ENCODE peak calls at places on chromosomes 7 and 10, in nine cellular contexts. Y is fibroblast of lung, H is heart right ventricle, S is brain microvascular endothelial cell, T is PC-3, R is body of pancreas, U is thoracic aorta, M is GM23248, Z is neuronal stem cell. W is an unnamed sample.

GRCh38 chr10:20890009-20890408 is 7.1 kb downstream of the NEBL start:
- DNase-seq in Y (peak), H (no peak), S (peak), T (no peak), R (peak), U (no peak), M (no peak), Z (no peak), W (no peak)

GRCh38 chr10:124524991-124525653 is 63.5 kb downstream of the LHPP start:
- DNase-seq in Y (no peak), H (peak), S (no peak), T (peak), R (no peak), U (no peak), M (peak), Z (no peak), W (no peak)

GRCh38 chr7:46315891-46316290 is 394.8 kb upstream of the IGFBP3 start:
- DNase-seq in Y (peak), H (no peak), S (peak), T (peak), R (no peak), U (no peak), M (peak), Z (no peak), W (no peak)

GRCh38 chr10:91194497-91195179 is 25.8 kb upstream of the PCGF5 start:
- DNase-seq in Y (peak), H (no peak), S (peak), T (no peak), R (no peak), U (no peak), M (peak), Z (no peak), W (no peak)

GRCh38 chr10:45000138-45000763 is 472 bp upstream of the ZNF22 start:
- DNase-seq in Y (peak), H (peak), S (peak), T (peak), R (peak), U (no peak), M (peak), Z (no peak), W (no peak)

GRCh38 chr7:141527076-141527475 is 24.1 kb upstream of the AGK start:
- DNase-seq in Y (no peak), H (no peak), S (no peak), T (no peak), R (no peak), U (no peak), M (no peak), Z (no peak), W (no peak)

GRCh38 chr7:83060218-83060617 is 102.5 kb downstream of the PCLO start:
- DNase-seq in Y (no peak), H (no peak), S (no peak), T (no peak), R (peak), U (no peak), M (no peak), Z (no peak), W (no peak)

GRCh38 chr10:70985824-70986336 is 97.5 kb upstream of the PCBD1 start:
- DNase-seq in Y (peak), H (no peak), S (no peak), T (peak), R (no peak), U (no peak), M (no peak), Z (no peak), W (no peak)

GRCh38 chr10:93438796-93439253 is 43.3 kb downstream of the MYOF start:
- DNase-seq in Y (peak), H (no peak), S (peak), T (no peak), R (peak), U (no peak), M (no peak), Z (no peak), W (no peak)

GRCh38 chr7:134480730-134481129 is 21.8 kb upstream of the AKR1B1 start:
- DNase-seq in Y (peak), H (no peak), S (peak), T (peak), R (no peak), U (no peak), M (peak), Z (no peak), W (no peak)

GRCh38 chr7:133854739-133855138 is 272.4 kb upstream of the LRGUK start:
- DNase-seq in Y (peak), H (no peak), S (peak), T (peak), R (no peak), U (no peak), M (peak), Z (no peak), W (no peak)

GRCh38 chr7:26490631-26491624 is 199.3 kb downstream of the SNX10 start:
- DNase-seq in Y (no peak), H (no peak), S (no peak), T (peak), R (no peak), U (no peak), M (no peak), Z (no peak), W (no peak)

GRCh38 chr7:66747385-66748126 is 7.0 kb downstream of the RABGEF1 start:
- DNase-seq in Y (peak), H (no peak), S (no peak), T (no peak), R (no peak), U (no peak), M (peak), Z (no peak), W (no peak)

GRCh38 chr10:17216217-17216900 is 11.7 kb upstream of the VIM start:
- DNase-seq in Y (peak), H (no peak), S (peak), T (peak), R (no peak), U (no peak), M (peak), Z (no peak), W (no peak)

GRCh38 chr7:106792233-106792926 is 72.7 kb upstream of the PIK3CG start:
- DNase-seq in Y (no peak), H (no peak), S (no peak), T (no peak), R (no peak), U (no peak), M (no peak), Z (no peak), W (no peak)

GRCh38 chr10:80583681-80584080 is 46.0 kb downstream of the SH2D4B start:
- DNase-seq in Y (no peak), H (no peak), S (no peak), T (no peak), R (no peak), U (no peak), M (no peak), Z (no peak), W (no peak)

GRCh38 chr10:97321807-97322195 is 2.7 kb downstream of the FRAT1 start:
- DNase-seq in Y (no peak), H (no peak), S (no peak), T (no peak), R (no peak), U (no peak), M (no peak), Z (no peak), W (no peak)

GRCh38 chr10:1043532-1043995 is 5.4 kb downstream of the IDI1 start:
- DNase-seq in Y (no peak), H (no peak), S (no peak), T (no peak), R (no peak), U (no peak), M (no peak), Z (no peak), W (no peak)

GRCh38 chr10:22345301-22346086 is at the start of gene SPAG6:
- DNase-seq in Y (no peak), H (peak), S (no peak), T (no peak), R (peak), U (no peak), M (peak), Z (peak), W (no peak)

GRCh38 chr10:132575320-132576201 is 38.0 kb downstream of the INPP5A start:
- DNase-seq in Y (peak), H (no peak), S (peak), T (peak), R (peak), U (no peak), M (no peak), Z (no peak), W (peak)

GRCh38 chr7:2090526-2091520 is 141.9 kb downstream of the MAD1L1 start:
- DNase-seq in Y (peak), H (no peak), S (no peak), T (no peak), R (no peak), U (no peak), M (no peak), Z (no peak), W (no peak)

GRCh38 chr7:155399577-155399976 is 58.4 kb upstream of the EN2 start:
- DNase-seq in Y (no peak), H (no peak), S (no peak), T (no peak), R (no peak), U (no peak), M (no peak), Z (no peak), W (no peak)

GRCh38 chr10:131248376-131249165 is 63.0 kb downstream of the TCERG1L start:
- DNase-seq in Y (no peak), H (no peak), S (no peak), T (no peak), R (no peak), U (no peak), M (no peak), Z (no peak), W (no peak)

GRCh38 chr10:117860823-117861222 is 185.9 kb downstream of the RAB11FIP2 start:
- DNase-seq in Y (peak), H (no peak), S (peak), T (peak), R (no peak), U (no peak), M (peak), Z (no peak), W (no peak)

GRCh38 chr7:92809397-92810241 is 26.8 kb downstream of the CDK6 start:
- DNase-seq in Y (peak), H (no peak), S (peak), T (peak), R (peak), U (peak), M (peak), Z (no peak), W (peak)

GRCh38 chr7:89002942-89003618 is 207.5 kb upstream of the TEX47 start:
- DNase-seq in Y (no peak), H (no peak), S (no peak), T (no peak), R (no peak), U (no peak), M (peak), Z (no peak), W (no peak)

GRCh38 chr7:2811476-2812118 is 32.5 kb downstream of the GNA12 start:
- DNase-seq in Y (peak), H (peak), S (no peak), T (no peak), R (no peak), U (no peak), M (no peak), Z (no peak), W (no peak)

DNA sequence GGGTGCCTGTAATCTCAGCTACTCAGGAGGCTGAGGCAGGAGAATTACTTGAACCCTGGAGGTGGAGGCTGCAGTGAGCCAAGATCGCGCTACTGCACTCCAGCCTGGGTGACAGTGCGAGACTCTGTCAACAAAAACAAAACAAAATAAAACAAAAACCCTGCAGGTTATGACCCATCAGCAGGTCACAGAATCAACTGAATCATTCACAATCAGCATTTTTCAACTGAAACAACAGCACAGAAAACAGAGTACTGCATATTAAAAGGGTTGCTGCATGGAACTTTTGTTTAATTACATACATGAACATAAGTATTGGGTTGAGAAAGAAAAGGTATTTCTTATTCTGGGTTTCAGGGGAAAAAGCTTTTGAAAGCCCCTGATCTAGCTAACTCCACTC is 77.6 kb downstream of the KCNMA1 start:
- DNase-seq in Y (no peak), H (no peak), S (no peak), T (no peak), R (no peak), U (no peak), M (no peak), Z (no peak), W (no peak)
- H3K27ac ChIP-seq in Y (no peak), H (no peak), S (no peak), T (no peak), R (no peak), U (no peak), M (no peak), Z (no peak), W (no peak)

GRCh38 chr10:79066460-79067240 is 2.1 kb upstream of the ZMIZ1 start:
- DNase-seq in Y (no peak), H (no peak), S (no peak), T (peak), R (no peak), U (no peak), M (peak), Z (no peak), W (no peak)
- H3K27ac ChIP-seq in Y (peak), H (peak), S (no peak), T (peak), R (peak), U (peak), M (peak), Z (peak), W (peak)

DNA sequence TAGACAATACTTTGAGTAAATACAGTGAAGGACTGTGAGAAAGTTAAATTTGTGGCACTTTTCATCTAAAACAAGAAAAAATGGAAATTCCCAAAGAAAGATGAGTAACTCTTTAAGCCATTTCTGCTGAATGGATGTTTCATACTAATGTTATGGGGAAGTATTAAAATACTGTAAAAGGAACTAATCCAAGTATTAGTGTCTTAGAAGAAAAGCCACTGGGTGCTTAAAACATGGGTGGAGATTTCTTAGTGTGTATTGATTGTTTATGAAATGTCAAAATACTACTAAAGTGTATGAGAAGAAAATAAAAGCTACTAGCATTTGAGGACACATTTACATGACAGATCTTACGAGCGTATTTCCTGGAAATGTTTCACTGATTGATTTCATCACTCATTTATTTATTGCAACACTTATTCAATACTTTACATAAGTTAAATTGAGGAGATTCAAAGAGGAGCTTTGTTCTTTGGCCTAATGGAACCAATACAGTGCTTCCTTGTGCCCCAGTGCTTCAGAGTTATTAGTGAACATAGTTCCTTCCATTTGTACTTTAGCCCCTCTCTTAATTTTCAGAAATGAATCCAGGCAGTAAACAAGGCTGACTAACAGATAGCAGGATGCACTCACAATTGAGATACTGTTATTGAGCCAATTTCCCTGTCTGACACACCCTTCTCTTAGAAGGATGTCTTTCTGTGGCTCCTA is 155.5 kb upstream of the AHR start:
- DNase-seq in Y (peak), H (no peak), S (no peak), T (peak), R (no peak), U (no peak), M (peak), Z (no peak), W (no peak)
- H3K27ac ChIP-seq in Y (peak), H (peak), S (peak), T (peak), R (no peak), U (no peak), M (peak), Z (no peak), W (no peak)

GRCh38 chr10:33315891-33316290 is 18.6 kb downstream of the NRP1 start:
- DNase-seq in Y (no peak), H (no peak), S (no peak), T (no peak), R (no peak), U (no peak), M (no peak), Z (no peak), W (no peak)

GRCh38 chr10:33321516-33321915 is 13.0 kb downstream of the NRP1 start:
- DNase-seq in Y (no peak), H (no peak), S (no peak), T (no peak), R (no peak), U (no peak), M (peak), Z (no peak), W (no peak)

GRCh38 chr10:33314788-33315561 is 19.5 kb downstream of the NRP1 start:
- DNase-seq in Y (peak), H (no peak), S (no peak), T (peak), R (no peak), U (no peak), M (no peak), Z (no peak), W (no peak)

GRCh38 chr10:33325929-33326328 is 8.5 kb downstream of the NRP1 start:
- DNase-seq in Y (peak), H (no peak), S (no peak), T (peak), R (no peak), U (no peak), M (no peak), Z (no peak), W (no peak)

DNA sequence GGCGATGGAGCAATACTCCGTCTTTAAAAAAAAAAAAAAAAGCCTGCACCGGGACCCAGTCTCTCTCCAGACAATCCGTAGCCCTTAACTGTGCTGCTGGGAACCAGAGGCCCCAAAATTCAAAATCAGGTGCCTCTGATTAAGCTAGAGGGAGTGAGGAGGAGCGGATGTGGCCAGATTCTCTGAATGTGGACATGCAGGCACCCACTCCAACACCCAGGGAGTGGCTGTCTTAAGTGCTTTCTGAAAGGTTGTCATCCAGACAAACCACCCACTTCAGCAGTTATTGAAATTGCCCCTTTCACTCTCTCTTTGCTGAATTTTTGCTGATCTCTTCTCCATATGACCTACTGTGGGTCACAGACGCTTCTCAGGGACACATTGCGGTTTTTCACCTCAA is 14.2 kb downstream of the NRP1 start:
- DNase-seq in Y (no peak), H (no peak), S (no peak), T (no peak), R (no peak), U (no peak), M (no peak), Z (no peak), W (no peak)
- H3K27ac ChIP-seq in Y (no peak), H (no peak), S (no peak), T (no peak), R (no peak), U (no peak), M (no peak), Z (no peak), W (no peak)

DNA sequence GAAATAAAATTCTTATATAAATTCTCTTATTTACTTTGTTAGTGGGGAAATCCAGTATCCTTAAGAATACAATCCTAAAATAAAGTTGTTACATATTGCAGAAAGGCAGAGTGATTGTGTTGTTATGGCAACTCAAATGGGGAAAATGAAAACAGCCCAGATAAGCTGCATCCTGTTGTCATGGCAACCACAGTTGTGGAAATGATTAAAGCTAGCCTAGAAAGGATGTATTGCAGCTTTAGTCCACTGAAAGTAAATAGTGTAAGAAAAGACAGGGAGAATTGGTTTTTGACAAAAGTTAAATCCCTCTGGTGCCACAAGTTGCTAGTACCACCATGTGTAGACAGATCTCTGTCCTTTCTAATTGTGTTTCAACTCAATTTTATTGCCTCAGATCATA is 43.2 kb downstream of the BTRC start:
- DNase-seq in Y (peak), H (no peak), S (peak), T (no peak), R (no peak), U (peak), M (peak), Z (peak), W (peak)
- H3K27ac ChIP-seq in Y (no peak), H (no peak), S (no peak), T (no peak), R (no peak), U (no peak), M (no peak), Z (no peak), W (no peak)

DNA sequence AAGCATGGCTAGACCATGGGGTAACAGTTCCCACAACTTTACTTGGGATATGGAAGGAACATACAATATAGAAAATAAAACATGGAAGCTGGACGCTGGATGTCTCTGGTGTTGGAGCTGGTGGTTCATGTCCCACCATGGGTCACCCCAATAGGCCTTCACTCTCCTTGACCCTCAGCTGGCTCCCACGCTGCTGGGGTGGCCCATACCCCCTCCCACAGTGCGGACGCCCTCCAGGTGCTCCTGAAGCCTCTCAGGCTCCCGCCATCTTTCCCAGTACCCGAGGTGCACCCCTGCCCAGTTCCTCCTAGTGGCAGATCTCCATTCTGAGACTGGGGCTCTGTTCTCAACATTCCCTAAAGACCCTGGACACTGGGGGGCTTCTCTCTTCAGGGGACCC is 5.8 kb upstream of the CPA1 start:
- DNase-seq in Y (no peak), H (no peak), S (no peak), T (no peak), R (peak), U (no peak), M (no peak), Z (no peak), W (no peak)
- H3K27ac ChIP-seq in Y (peak), H (peak), S (peak), T (no peak), R (peak), U (peak), M (peak), Z (no peak), W (peak)

GRCh38 chr10:42549851-42550250 is 88.5 kb downstream of the ZNF33B start:
- DNase-seq in Y (no peak), H (no peak), S (no peak), T (no peak), R (no peak), U (no peak), M (no peak), Z (no peak), W (no peak)
- H3K27ac ChIP-seq in Y (no peak), H (no peak), S (no peak), T (no peak), R (no peak), U (no peak), M (no peak), Z (no peak), W (no peak)

GRCh38 chr7:149125189-149125863 is 798 bp downstream of the ZNF425 start:
- DNase-seq in Y (peak), H (no peak), S (no peak), T (no peak), R (no peak), U (no peak), M (peak), Z (no peak), W (no peak)
- H3K27ac ChIP-seq in Y (peak), H (peak), S (peak), T (peak), R (peak), U (peak), M (peak), Z (peak), W (peak)

DNA sequence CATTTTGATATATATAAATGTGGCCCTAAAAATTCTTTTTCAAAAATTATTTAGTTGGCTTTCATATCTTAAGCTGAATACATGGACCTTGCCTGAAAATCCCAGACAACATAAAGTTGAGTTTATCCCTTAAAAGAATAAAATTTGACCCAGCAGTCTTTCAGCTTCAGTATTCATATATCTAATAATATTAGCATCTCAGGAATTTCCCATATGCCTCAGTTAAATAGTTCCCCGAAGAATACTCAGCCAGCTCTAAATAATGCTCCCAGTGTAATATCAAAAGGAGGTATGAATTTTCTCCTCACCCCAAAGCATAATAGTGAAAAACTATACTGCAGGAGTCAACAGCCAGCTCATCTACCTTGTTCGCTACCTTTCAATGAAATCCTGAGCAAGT is 146.0 kb downstream of the CTNNA3 start:
- DNase-seq in Y (peak), H (no peak), S (no peak), T (no peak), R (no peak), U (no peak), M (no peak), Z (no peak), W (no peak)
- H3K27ac ChIP-seq in Y (no peak), H (no peak), S (peak), T (no peak), R (no peak), U (no peak), M (no peak), Z (no peak), W (no peak)

W was measured in AG04450.